ENCODE peak calls at places on chromosomes 3 and 15, in eight cellular contexts. S is transverse colon, Z is A549, P is ovary, D is stomach, M is sigmoid colon, E is HepG2, L is upper lobe of left lung. C is an unnamed sample. For H3K4me1, the result is how much of the 10 kb centered on the place peaks cover.

GRCh38 chr3:16909802-16910201 is 25.0 kb downstream of the PLCL2 start:
- DNase-seq in P (no peak), S (no peak), L (no peak), E (no peak), D (no peak), Z (no peak), M (no peak), C (no peak)

GRCh38 chr3:81315051-81315450 is 446.4 kb downstream of the GBE1 start:
- DNase-seq in L (no peak), P (no peak), M (no peak), Z (no peak), D (no peak), E (no peak), S (no peak), C (no peak)

GRCh38 chr15:72201346-72202029 is 3.9 kb upstream of the GRAMD2A start:
- DNase-seq in Z (no peak), P (no peak), L (no peak), M (no peak), E (no peak), S (no peak), D (no peak), C (no peak)

GRCh38 chr15:60379466-60380274 is 18.1 kb downstream of the ANXA2 start:
- DNase-seq in P (no peak), E (peak), M (no peak), D (no peak), L (no peak), S (no peak), Z (peak), C (no peak)

GRCh38 chr3:37770938-37771918 is 90.5 kb upstream of the CTDSPL start:
- DNase-seq in E (no peak), M (no peak), Z (no peak), D (peak), P (peak), S (no peak), L (no peak), C (no peak)

GRCh38 chr3:52172262-52172757 is 18.1 kb upstream of the POC1A start:
- DNase-seq in Z (no peak), D (no peak), E (no peak), M (no peak), P (no peak), S (no peak), L (no peak), C (no peak)

GRCh38 chr15:61393949-61394348 is 164.8 kb upstream of the RORA start:
- DNase-seq in S (no peak), P (no peak), E (no peak), D (no peak), M (no peak), L (no peak), Z (no peak), C (no peak)

GRCh38 chr3:64008487-64008886 is 14.8 kb downstream of the PSMD6 start:
- DNase-seq in P (no peak), M (no peak), S (no peak), Z (no peak), D (no peak), L (no peak), E (no peak), C (no peak)

GRCh38 chr15:48385431-48385830 is 54.2 kb downstream of the DUT start:
- DNase-seq in Z (no peak), L (no peak), S (no peak), D (no peak), M (no peak), E (no peak), P (no peak), C (no peak)

DNA sequence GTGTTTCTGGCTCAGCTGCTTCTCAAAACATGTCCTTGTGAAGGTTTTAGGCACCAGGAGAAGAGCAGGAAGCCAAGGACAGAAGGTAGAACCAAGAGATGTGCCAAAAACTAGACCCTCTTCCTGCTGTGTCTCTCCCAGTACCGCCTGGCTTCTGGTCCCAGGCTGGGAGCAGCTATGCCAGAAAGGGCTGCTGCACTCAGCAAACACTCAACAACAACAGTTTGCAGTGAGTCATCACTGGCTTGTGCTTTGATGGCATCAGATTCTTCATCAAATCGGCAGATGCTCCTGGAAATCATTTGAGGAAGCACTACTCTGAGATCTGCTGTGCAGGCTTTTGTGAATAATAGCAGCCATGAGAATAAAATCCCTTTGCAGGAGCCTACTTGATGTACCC is 63.2 kb downstream of the DGKG start:
- DNase-seq in S (no peak), E (no peak), Z (no peak), M (no peak), P (no peak), D (no peak), L (no peak), C (no peak)
- H3K4me1 ChIP-seq in S (under half), E (under half), Z (under half), M (under half), P (under half), D (under half), L (under half), C (under half)

DNA sequence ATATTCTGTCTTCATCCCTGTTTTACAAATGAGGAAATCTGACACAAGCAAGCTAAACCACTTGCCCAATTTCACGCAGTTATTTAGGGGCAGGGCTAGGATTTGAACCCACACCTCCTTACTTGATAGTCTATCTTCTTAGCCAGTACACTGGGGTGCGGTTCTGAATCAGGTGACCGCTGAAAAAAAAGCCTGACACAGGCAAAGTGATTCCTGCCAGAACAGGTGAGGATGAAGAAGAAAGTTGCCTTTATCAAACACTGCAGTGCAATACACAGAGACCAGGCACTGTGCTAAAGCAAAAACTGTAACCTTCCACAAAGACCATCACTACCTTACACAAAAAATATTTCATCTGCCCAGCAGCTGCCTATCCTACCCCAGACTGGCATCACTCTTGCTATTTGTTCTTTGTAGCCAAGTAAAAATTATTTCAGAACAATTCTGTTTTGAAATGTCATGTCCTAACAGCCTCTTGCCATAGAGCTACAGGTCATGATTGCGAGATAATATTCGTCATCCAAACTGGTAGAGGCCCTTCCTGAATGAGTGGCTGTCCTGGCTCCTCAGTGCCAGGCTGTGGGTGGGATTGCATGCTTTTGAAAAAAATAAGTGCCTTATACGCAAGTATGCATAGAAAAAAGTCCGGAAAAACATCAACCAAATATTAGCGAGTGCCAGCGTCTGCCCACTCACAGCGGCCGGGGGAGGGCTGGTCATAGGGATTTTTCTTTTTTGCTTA is 142.3 kb upstream of the TPM1 start:
- DNase-seq in D (no peak), P (no peak), E (no peak), M (no peak), Z (peak), S (no peak), L (no peak), C (no peak)
- TF ChIP-seq POLR2A in D (no peak), P (no peak), E (no peak), M (no peak), Z (no peak), S (no peak), L (no peak), C (no peak)

GRCh38 chr3:9500108-9501050 is 53.2 kb downstream of the LHFPL4 start:
- DNase-seq in P (peak), E (peak), Z (peak), S (peak), L (peak), D (peak), M (no peak), C (no peak)
- TF ChIP-seq EP300 in P (no peak), E (no peak), Z (no peak), S (no peak), L (no peak), D (no peak), M (no peak), C (no peak)

DNA sequence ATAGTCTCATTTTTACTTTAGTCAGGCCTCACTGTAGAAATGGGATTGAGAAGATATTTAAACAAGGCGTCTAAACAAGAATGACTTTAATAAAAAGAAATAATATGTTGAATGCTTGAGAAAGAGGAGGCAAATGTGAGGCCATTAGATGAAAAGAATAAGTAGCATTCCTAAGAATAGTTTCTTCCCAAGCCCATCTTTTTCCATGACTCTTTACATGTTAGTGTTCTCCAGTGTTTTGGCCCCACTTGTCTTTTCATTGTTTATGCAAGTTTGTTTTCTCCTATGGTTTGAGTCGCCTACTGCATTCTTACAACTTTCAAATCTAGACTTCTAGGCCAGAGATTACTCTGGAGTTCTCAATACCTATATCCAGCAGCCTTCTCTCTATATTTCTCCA is 39.0 kb downstream of the TSC22D2 start:
- DNase-seq in D (no peak), M (no peak), P (no peak), E (no peak), S (no peak), Z (no peak), L (no peak), C (no peak)
- H3K4me1 ChIP-seq in D (under half), M (half or more), P (under half), E (under half), S (under half), Z (half or more), L (under half), C (half or more)

GRCh38 chr15:41169784-41170183 is 53.7 kb upstream of the INO80 start:
- DNase-seq in L (peak), S (no peak), M (no peak), Z (no peak), E (no peak), D (no peak), P (no peak), C (no peak)
- TF ChIP-seq POLR2A in L (no peak), S (no peak), M (no peak), Z (no peak), E (no peak), D (no peak), P (no peak), C (no peak)

C was measured in esophagus muscularis mucosa.